ENCODE peak calls at places on chromosomes 12 and 14, in ten cellular contexts. One of them, this sample, is unnamed.
A peak's percentile ranks its signal among the peaks of the same experiment; 100 is the strongest.

GRCh38 chr12:93100610-93101009 is 171.5 kb upstream of the EEA1 start:
- DNase-seq in fibroblast of lung: no peak
- DNase-seq in astrocyte of the spinal cord: no peak
- DNase-seq in vagina: no peak
- DNase-seq in GM12864: no peak
- DNase-seq in GM20000: no peak
- DNase-seq in activated B cell treated with CpG ODN at 0.5 μM for 24 hours: no peak
- DNase-seq in progenitor cell of endocrine pancreas: no peak
- DNase-seq in glutamatergic neuron: no peak
- DNase-seq in body of pancreas: no peak
- DNase-seq in this sample: no peak

GRCh38 chr12:46934374-46935111 is 108.7 kb upstream of the SLC38A4 start:
- DNase-seq in fibroblast of lung: no peak
- DNase-seq in astrocyte of the spinal cord: no peak
- DNase-seq in vagina: no peak
- DNase-seq in GM12864: no peak
- DNase-seq in GM20000: no peak
- DNase-seq in activated B cell treated with CpG ODN at 0.5 μM for 24 hours: no peak
- DNase-seq in progenitor cell of endocrine pancreas: no peak
- DNase-seq in glutamatergic neuron: no peak
- DNase-seq in body of pancreas: no peak
- DNase-seq in this sample: no peak

GRCh38 chr12:113914176-113914575 is 51.9 kb downstream of the RBM19 start:
- DNase-seq in fibroblast of lung: no peak
- DNase-seq in astrocyte of the spinal cord: no peak
- DNase-seq in vagina: no peak
- DNase-seq in GM12864: no peak
- DNase-seq in GM20000: no peak
- DNase-seq in activated B cell treated with CpG ODN at 0.5 μM for 24 hours: no peak
- DNase-seq in progenitor cell of endocrine pancreas: no peak
- DNase-seq in glutamatergic neuron: peak; percentile 33
- DNase-seq in body of pancreas: no peak
- DNase-seq in this sample: no peak

GRCh38 chr14:35078082-35078481 is 32.0 kb downstream of the FAM177A1 start:
- DNase-seq in fibroblast of lung: no peak
- DNase-seq in astrocyte of the spinal cord: no peak
- DNase-seq in vagina: no peak
- DNase-seq in GM12864: no peak
- DNase-seq in GM20000: no peak
- DNase-seq in activated B cell treated with CpG ODN at 0.5 μM for 24 hours: no peak
- DNase-seq in progenitor cell of endocrine pancreas: no peak
- DNase-seq in glutamatergic neuron: no peak
- DNase-seq in body of pancreas: no peak
- DNase-seq in this sample: no peak

GRCh38 chr12:31521972-31522371 is 69.0 kb downstream of the DENND5B start:
- DNase-seq in fibroblast of lung: no peak
- DNase-seq in astrocyte of the spinal cord: peak; percentile 33
- DNase-seq in vagina: no peak
- DNase-seq in GM12864: no peak
- DNase-seq in GM20000: no peak
- DNase-seq in activated B cell treated with CpG ODN at 0.5 μM for 24 hours: no peak
- DNase-seq in progenitor cell of endocrine pancreas: no peak
- DNase-seq in glutamatergic neuron: no peak
- DNase-seq in body of pancreas: no peak
- DNase-seq in this sample: no peak

GRCh38 chr14:52391866-52392600 is 77.9 kb downstream of the PTGER2 start:
- DNase-seq in fibroblast of lung: peak; percentile 87
- DNase-seq in astrocyte of the spinal cord: peak; percentile 83
- DNase-seq in vagina: no peak
- DNase-seq in GM12864: no peak
- DNase-seq in GM20000: no peak
- DNase-seq in activated B cell treated with CpG ODN at 0.5 μM for 24 hours: no peak
- DNase-seq in progenitor cell of endocrine pancreas: no peak
- DNase-seq in glutamatergic neuron: no peak
- DNase-seq in body of pancreas: no peak
- DNase-seq in this sample: no peak

GRCh38 chr14:95463173-95463901 is 53.1 kb downstream of the SYNE3 start:
- DNase-seq in fibroblast of lung: no peak
- DNase-seq in astrocyte of the spinal cord: no peak
- DNase-seq in vagina: no peak
- DNase-seq in GM12864: no peak
- DNase-seq in GM20000: no peak
- DNase-seq in activated B cell treated with CpG ODN at 0.5 μM for 24 hours: no peak
- DNase-seq in progenitor cell of endocrine pancreas: no peak
- DNase-seq in glutamatergic neuron: no peak
- DNase-seq in body of pancreas: no peak
- DNase-seq in this sample: no peak

GRCh38 chr12:2439332-2440100 is 355.3 kb upstream of the FKBP4 start:
- DNase-seq in fibroblast of lung: no peak
- DNase-seq in astrocyte of the spinal cord: no peak
- DNase-seq in vagina: no peak
- DNase-seq in GM12864: no peak
- DNase-seq in GM20000: no peak
- DNase-seq in activated B cell treated with CpG ODN at 0.5 μM for 24 hours: no peak
- DNase-seq in progenitor cell of endocrine pancreas: no peak
- DNase-seq in glutamatergic neuron: no peak
- DNase-seq in body of pancreas: no peak
- DNase-seq in this sample: no peak

GRCh38 chr12:104551313-104551931 is 94.7 kb downstream of the CHST11 start:
- DNase-seq in fibroblast of lung: no peak
- DNase-seq in astrocyte of the spinal cord: no peak
- DNase-seq in vagina: no peak
- DNase-seq in GM12864: no peak
- DNase-seq in GM20000: no peak
- DNase-seq in activated B cell treated with CpG ODN at 0.5 μM for 24 hours: no peak
- DNase-seq in progenitor cell of endocrine pancreas: no peak
- DNase-seq in glutamatergic neuron: no peak
- DNase-seq in body of pancreas: no peak
- DNase-seq in this sample: no peak

GRCh38 chr12:14514154-14514842 is 53.4 kb downstream of the PLBD1 start:
- DNase-seq in fibroblast of lung: peak; percentile 24
- DNase-seq in astrocyte of the spinal cord: peak; percentile 35
- DNase-seq in vagina: no peak
- DNase-seq in GM12864: peak; percentile 24
- DNase-seq in GM20000: peak; percentile 21
- DNase-seq in activated B cell treated with CpG ODN at 0.5 μM for 24 hours: no peak
- DNase-seq in progenitor cell of endocrine pancreas: peak; percentile 37
- DNase-seq in glutamatergic neuron: no peak
- DNase-seq in body of pancreas: peak; percentile 89
- DNase-seq in this sample: peak; percentile 37

GRCh38 chr12:12432373-12432772 is 75.5 kb downstream of the BORCS5 start:
- DNase-seq in fibroblast of lung: peak; percentile 74
- DNase-seq in astrocyte of the spinal cord: peak; percentile 69
- DNase-seq in vagina: no peak
- DNase-seq in GM12864: no peak
- DNase-seq in GM20000: no peak
- DNase-seq in activated B cell treated with CpG ODN at 0.5 μM for 24 hours: no peak
- DNase-seq in progenitor cell of endocrine pancreas: no peak
- DNase-seq in glutamatergic neuron: no peak
- DNase-seq in body of pancreas: peak; percentile 69
- DNase-seq in this sample: no peak

GRCh38 chr12:12427568-12427967 is 70.7 kb downstream of the BORCS5 start:
- DNase-seq in fibroblast of lung: no peak
- DNase-seq in astrocyte of the spinal cord: no peak
- DNase-seq in vagina: no peak
- DNase-seq in GM12864: no peak
- DNase-seq in GM20000: no peak
- DNase-seq in activated B cell treated with CpG ODN at 0.5 μM for 24 hours: no peak
- DNase-seq in progenitor cell of endocrine pancreas: no peak
- DNase-seq in glutamatergic neuron: no peak
- DNase-seq in body of pancreas: no peak
- DNase-seq in this sample: no peak

GRCh38 chr12:12425616-12426015 is 68.7 kb downstream of the BORCS5 start:
- DNase-seq in fibroblast of lung: peak; percentile 65
- DNase-seq in astrocyte of the spinal cord: peak; percentile 21
- DNase-seq in vagina: no peak
- DNase-seq in GM12864: no peak
- DNase-seq in GM20000: no peak
- DNase-seq in activated B cell treated with CpG ODN at 0.5 μM for 24 hours: no peak
- DNase-seq in progenitor cell of endocrine pancreas: no peak
- DNase-seq in glutamatergic neuron: no peak
- DNase-seq in body of pancreas: no peak
- DNase-seq in this sample: no peak

GRCh38 chr12:12428961-12429657 is 72.2 kb downstream of the BORCS5 start:
- DNase-seq in fibroblast of lung: peak; percentile 67
- DNase-seq in astrocyte of the spinal cord: no peak
- DNase-seq in vagina: no peak
- DNase-seq in GM12864: no peak
- DNase-seq in GM20000: no peak
- DNase-seq in activated B cell treated with CpG ODN at 0.5 μM for 24 hours: no peak
- DNase-seq in progenitor cell of endocrine pancreas: no peak
- DNase-seq in glutamatergic neuron: no peak
- DNase-seq in body of pancreas: no peak
- DNase-seq in this sample: no peak

DNA sequence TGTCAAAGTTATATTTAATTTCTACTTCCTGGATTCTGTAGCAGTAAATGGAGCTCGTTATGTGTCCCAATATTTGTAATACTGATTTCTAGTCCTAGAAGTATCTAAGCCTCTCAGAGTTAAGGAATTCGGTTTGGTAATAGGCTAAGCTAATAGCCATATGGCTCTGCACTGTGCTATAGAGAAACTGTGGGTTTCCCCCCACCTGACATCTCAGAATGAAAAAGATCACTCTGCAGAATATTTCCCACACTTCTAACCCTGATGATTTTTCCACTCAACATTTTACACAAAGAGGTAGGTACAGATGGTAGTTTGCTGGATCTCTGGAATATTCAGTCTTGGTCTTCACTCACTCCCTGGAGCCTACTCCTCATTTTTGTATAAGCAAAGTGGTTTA is 71.2 kb downstream of the BORCS5 start:
- DNase-seq in fibroblast of lung: no peak
- DNase-seq in astrocyte of the spinal cord: no peak
- DNase-seq in vagina: no peak
- DNase-seq in GM12864: no peak
- DNase-seq in GM20000: no peak
- DNase-seq in activated B cell treated with CpG ODN at 0.5 μM for 24 hours: no peak
- DNase-seq in progenitor cell of endocrine pancreas: no peak
- DNase-seq in glutamatergic neuron: no peak
- DNase-seq in body of pancreas: no peak
- DNase-seq in this sample: no peak
- TF ChIP-seq CTCF in fibroblast of lung: no peak
- TF ChIP-seq CTCF in astrocyte of the spinal cord: no peak
- TF ChIP-seq CTCF in vagina: no peak
- TF ChIP-seq CTCF in GM12864: no peak
- TF ChIP-seq CTCF in GM20000: no peak
- TF ChIP-seq CTCF in activated B cell treated with CpG ODN at 0.5 μM for 24 hours: no peak
- TF ChIP-seq CTCF in progenitor cell of endocrine pancreas: no peak
- TF ChIP-seq CTCF in glutamatergic neuron: no peak
- TF ChIP-seq CTCF in body of pancreas: no peak
- TF ChIP-seq CTCF in this sample: no peak

GRCh38 chr12:59164226-59164625 is 243.9 kb upstream of the LRIG3 start:
- DNase-seq in fibroblast of lung: peak; percentile 78
- DNase-seq in astrocyte of the spinal cord: peak; percentile 11
- DNase-seq in vagina: no peak
- DNase-seq in GM12864: no peak
- DNase-seq in GM20000: no peak
- DNase-seq in activated B cell treated with CpG ODN at 0.5 μM for 24 hours: no peak
- DNase-seq in progenitor cell of endocrine pancreas: no peak
- DNase-seq in glutamatergic neuron: no peak
- DNase-seq in body of pancreas: no peak
- DNase-seq in this sample: no peak

GRCh38 chr12:59164991-59165718 is 244.9 kb upstream of the LRIG3 start:
- DNase-seq in fibroblast of lung: peak; percentile 55
- DNase-seq in astrocyte of the spinal cord: peak; percentile 59
- DNase-seq in vagina: no peak
- DNase-seq in GM12864: no peak
- DNase-seq in GM20000: no peak
- DNase-seq in activated B cell treated with CpG ODN at 0.5 μM for 24 hours: no peak
- DNase-seq in progenitor cell of endocrine pancreas: no peak
- DNase-seq in glutamatergic neuron: no peak
- DNase-seq in body of pancreas: no peak
- DNase-seq in this sample: no peak

GRCh38 chr12:59166457-59166856 is 246.2 kb upstream of the LRIG3 start:
- DNase-seq in fibroblast of lung: peak; percentile 27
- DNase-seq in astrocyte of the spinal cord: no peak
- DNase-seq in vagina: no peak
- DNase-seq in GM12864: no peak
- DNase-seq in GM20000: no peak
- DNase-seq in activated B cell treated with CpG ODN at 0.5 μM for 24 hours: no peak
- DNase-seq in progenitor cell of endocrine pancreas: no peak
- DNase-seq in glutamatergic neuron: no peak
- DNase-seq in body of pancreas: no peak
- DNase-seq in this sample: no peak
- TF ChIP-seq CTCF in fibroblast of lung: no peak
- TF ChIP-seq CTCF in astrocyte of the spinal cord: no peak
- TF ChIP-seq CTCF in vagina: no peak
- TF ChIP-seq CTCF in GM12864: no peak
- TF ChIP-seq CTCF in GM20000: no peak
- TF ChIP-seq CTCF in activated B cell treated with CpG ODN at 0.5 μM for 24 hours: no peak
- TF ChIP-seq CTCF in progenitor cell of endocrine pancreas: no peak
- TF ChIP-seq CTCF in glutamatergic neuron: no peak
- TF ChIP-seq CTCF in body of pancreas: no peak
- TF ChIP-seq CTCF in this sample: no peak

DNA sequence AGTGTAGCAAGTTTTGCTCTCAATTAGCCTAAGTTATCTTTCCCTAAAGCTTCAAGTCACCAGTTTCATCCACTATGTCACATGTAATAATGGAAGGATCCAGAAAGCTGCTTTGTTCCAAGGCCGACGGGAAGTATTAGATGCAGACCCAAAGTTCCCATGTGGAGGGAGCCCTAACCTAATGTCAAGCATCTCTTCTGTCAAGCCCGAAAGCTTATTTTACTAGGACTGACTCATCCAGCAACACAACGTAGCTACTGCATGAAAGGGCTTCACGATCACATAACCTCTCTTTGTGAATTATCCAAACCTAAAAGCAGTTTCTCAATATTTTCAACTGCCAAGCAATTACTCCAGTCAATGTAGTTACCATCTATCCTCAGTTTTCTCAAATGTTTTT is 133.4 kb downstream of the SLC6A15 start:
- DNase-seq in fibroblast of lung: peak; percentile 45
- DNase-seq in astrocyte of the spinal cord: no peak
- DNase-seq in vagina: no peak
- DNase-seq in GM12864: no peak
- DNase-seq in GM20000: no peak
- DNase-seq in activated B cell treated with CpG ODN at 0.5 μM for 24 hours: no peak
- DNase-seq in progenitor cell of endocrine pancreas: no peak
- DNase-seq in glutamatergic neuron: no peak
- DNase-seq in body of pancreas: no peak
- DNase-seq in this sample: no peak
- TF ChIP-seq CTCF in fibroblast of lung: peak; percentile 20
- TF ChIP-seq CTCF in astrocyte of the spinal cord: no peak
- TF ChIP-seq CTCF in vagina: no peak
- TF ChIP-seq CTCF in GM12864: no peak
- TF ChIP-seq CTCF in GM20000: no peak
- TF ChIP-seq CTCF in activated B cell treated with CpG ODN at 0.5 μM for 24 hours: no peak
- TF ChIP-seq CTCF in progenitor cell of endocrine pancreas: no peak
- TF ChIP-seq CTCF in glutamatergic neuron: no peak
- TF ChIP-seq CTCF in body of pancreas: no peak
- TF ChIP-seq CTCF in this sample: no peak

DNA sequence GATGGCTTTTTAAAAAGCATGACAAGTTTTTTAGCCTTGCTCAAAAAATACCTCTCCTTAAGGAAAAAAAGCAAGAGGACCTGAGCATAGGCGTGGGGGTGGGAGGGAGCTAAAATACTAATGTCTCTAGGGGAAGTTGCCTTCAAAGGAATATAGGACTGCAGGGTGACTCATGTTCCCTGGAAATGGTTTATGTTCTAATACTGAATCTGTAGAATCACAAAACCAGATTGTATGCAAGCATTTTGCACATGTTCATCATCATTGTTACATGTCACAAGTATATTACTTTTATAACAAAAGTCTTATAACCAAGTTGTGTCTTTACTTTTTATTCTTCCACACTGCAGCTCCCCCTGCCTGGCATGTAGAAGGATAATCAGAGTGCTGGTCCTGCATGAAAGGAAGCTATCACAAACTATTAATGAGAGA is 36.6 kb downstream of the GPR135 start:
- DNase-seq in fibroblast of lung: peak; percentile 76
- DNase-seq in astrocyte of the spinal cord: peak; percentile 81
- DNase-seq in vagina: no peak
- DNase-seq in GM12864: no peak
- DNase-seq in GM20000: no peak
- DNase-seq in activated B cell treated with CpG ODN at 0.5 μM for 24 hours: no peak
- DNase-seq in progenitor cell of endocrine pancreas: no peak
- DNase-seq in glutamatergic neuron: no peak
- DNase-seq in body of pancreas: no peak
- DNase-seq in this sample: no peak
- TF ChIP-seq CTCF in fibroblast of lung: peak; percentile 52
- TF ChIP-seq CTCF in astrocyte of the spinal cord: peak; percentile 53
- TF ChIP-seq CTCF in vagina: no peak
- TF ChIP-seq CTCF in GM12864: no peak
- TF ChIP-seq CTCF in GM20000: no peak
- TF ChIP-seq CTCF in activated B cell treated with CpG ODN at 0.5 μM for 24 hours: no peak
- TF ChIP-seq CTCF in progenitor cell of endocrine pancreas: no peak
- TF ChIP-seq CTCF in glutamatergic neuron: no peak
- TF ChIP-seq CTCF in body of pancreas: no peak
- TF ChIP-seq CTCF in this sample: no peak

This sample was measured in GM13977.